ENCODE peak calls at places on chromosomes 13 and 19, in six cellular contexts. One of them, this sample, is unnamed.

GRCh38 chr19:15115762-15116615 is 8.8 kb downstream of the SYDE1 start:
- DNase-seq in CD8-positive, alpha-beta T cell: no peak
- DNase-seq in psoas muscle: no peak
- DNase-seq in spleen: no peak
- DNase-seq in Peyer's patch: no peak
- DNase-seq in breast epithelium: no peak
- DNase-seq in this sample: no peak

GRCh38 chr13:29589967-29590366 is 5.5 kb downstream of the SLC7A1 start:
- DNase-seq in CD8-positive, alpha-beta T cell: no peak
- DNase-seq in psoas muscle: no peak
- DNase-seq in spleen: no peak
- DNase-seq in Peyer's patch: no peak
- DNase-seq in breast epithelium: no peak
- DNase-seq in this sample: no peak

GRCh38 chr19:6116749-6117430 is 6.6 kb upstream of the RFX2 start:
- DNase-seq in CD8-positive, alpha-beta T cell: no peak
- DNase-seq in psoas muscle: no peak
- DNase-seq in spleen: no peak
- DNase-seq in Peyer's patch: no peak
- DNase-seq in breast epithelium: no peak
- DNase-seq in this sample: no peak

GRCh38 chr13:27549406-27549981 is 70.8 kb downstream of the LNX2 start:
- DNase-seq in CD8-positive, alpha-beta T cell: no peak
- DNase-seq in psoas muscle: no peak
- DNase-seq in spleen: no peak
- DNase-seq in Peyer's patch: peak; percentile 68
- DNase-seq in breast epithelium: no peak
- DNase-seq in this sample: no peak

GRCh38 chr13:114101831-114102520 is 30.4 kb downstream of the RASA3 start:
- DNase-seq in CD8-positive, alpha-beta T cell: peak; percentile 20
- DNase-seq in psoas muscle: peak; percentile 24
- DNase-seq in spleen: peak; percentile 63
- DNase-seq in Peyer's patch: no peak
- DNase-seq in breast epithelium: peak; percentile 38
- DNase-seq in this sample: peak; percentile 49

GRCh38 chr19:11152318-11153062 is 3.1 kb downstream of the SPC24 start:
- DNase-seq in CD8-positive, alpha-beta T cell: no peak
- DNase-seq in psoas muscle: peak; percentile 82
- DNase-seq in spleen: no peak
- DNase-seq in Peyer's patch: peak; percentile 66
- DNase-seq in breast epithelium: peak; percentile 70
- DNase-seq in this sample: no peak

GRCh38 chr13:106467406-106468122 is 67.9 kb downstream of the EFNB2 start:
- DNase-seq in CD8-positive, alpha-beta T cell: no peak
- DNase-seq in psoas muscle: no peak
- DNase-seq in spleen: no peak
- DNase-seq in Peyer's patch: no peak
- DNase-seq in breast epithelium: no peak
- DNase-seq in this sample: no peak

GRCh38 chr19:30853036-30853435 is 480.9 kb downstream of the ZNF536 start:
- DNase-seq in CD8-positive, alpha-beta T cell: no peak
- DNase-seq in psoas muscle: no peak
- DNase-seq in spleen: no peak
- DNase-seq in Peyer's patch: no peak
- DNase-seq in breast epithelium: no peak
- DNase-seq in this sample: no peak

GRCh38 chr19:18992696-18993095 is 40.6 kb downstream of the SUGP2 start:
- DNase-seq in CD8-positive, alpha-beta T cell: no peak
- DNase-seq in psoas muscle: no peak
- DNase-seq in spleen: no peak
- DNase-seq in Peyer's patch: no peak
- DNase-seq in breast epithelium: no peak
- DNase-seq in this sample: no peak

GRCh38 chr13:113612626-113613025 is 28.1 kb downstream of the TFDP1 start:
- DNase-seq in CD8-positive, alpha-beta T cell: no peak
- DNase-seq in psoas muscle: no peak
- DNase-seq in spleen: no peak
- DNase-seq in Peyer's patch: no peak
- DNase-seq in breast epithelium: no peak
- DNase-seq in this sample: no peak

GRCh38 chr19:48689438-48689837 is 6.3 kb upstream of the FUT2 start:
- DNase-seq in CD8-positive, alpha-beta T cell: no peak
- DNase-seq in psoas muscle: no peak
- DNase-seq in spleen: no peak
- DNase-seq in Peyer's patch: no peak
- DNase-seq in breast epithelium: no peak
- DNase-seq in this sample: no peak

GRCh38 chr19:48683349-48683748 is 10.5 kb upstream of the NTN5 start:
- DNase-seq in CD8-positive, alpha-beta T cell: peak; percentile 41
- DNase-seq in psoas muscle: peak; percentile 44
- DNase-seq in spleen: no peak
- DNase-seq in Peyer's patch: no peak
- DNase-seq in breast epithelium: no peak
- DNase-seq in this sample: no peak

GRCh38 chr19:48681127-48681470 is 8.3 kb upstream of the NTN5 start:
- DNase-seq in CD8-positive, alpha-beta T cell: no peak
- DNase-seq in psoas muscle: no peak
- DNase-seq in spleen: no peak
- DNase-seq in Peyer's patch: no peak
- DNase-seq in breast epithelium: no peak
- DNase-seq in this sample: no peak

GRCh38 chr19:48686103-48686502 is 9.7 kb upstream of the FUT2 start:
- DNase-seq in CD8-positive, alpha-beta T cell: no peak
- DNase-seq in psoas muscle: no peak
- DNase-seq in spleen: no peak
- DNase-seq in Peyer's patch: no peak
- DNase-seq in breast epithelium: no peak
- DNase-seq in this sample: no peak

DNA sequence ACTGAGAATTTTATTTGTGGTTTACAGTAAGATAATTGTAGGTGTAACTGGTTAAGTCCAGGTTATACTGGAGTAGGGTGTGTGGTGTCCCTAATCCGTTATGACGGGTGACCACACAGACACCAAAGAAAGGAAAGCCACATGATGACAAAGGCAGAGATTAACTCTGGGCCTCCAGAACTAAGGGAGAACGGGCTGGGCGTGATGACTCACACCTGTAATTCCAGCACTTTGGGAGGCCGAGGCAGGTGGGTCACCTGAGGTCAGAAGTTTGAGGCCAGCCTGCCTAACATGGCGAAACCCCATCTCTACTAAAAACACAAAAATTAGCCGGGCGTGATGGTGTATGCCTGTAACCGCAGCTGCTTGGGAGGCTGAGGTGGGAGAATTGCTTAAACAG is 10.2 kb upstream of the FUT2 start:
- DNase-seq in CD8-positive, alpha-beta T cell: no peak
- DNase-seq in psoas muscle: no peak
- DNase-seq in spleen: no peak
- DNase-seq in Peyer's patch: no peak
- DNase-seq in breast epithelium: no peak
- DNase-seq in this sample: no peak
- H3K4me1 ChIP-seq in CD8-positive, alpha-beta T cell: no peaks in the 10 kb centered on the region
- H3K4me1 ChIP-seq in psoas muscle: no peaks in the 10 kb centered on the region
- H3K4me1 ChIP-seq in spleen: no peaks in the 10 kb centered on the region
- H3K4me1 ChIP-seq in Peyer's patch: no peaks in the 10 kb centered on the region
- H3K4me1 ChIP-seq in breast epithelium: no peaks in the 10 kb centered on the region
- H3K4me1 ChIP-seq in this sample: peaks cover 3% of the 10 kb centered on the region

DNA sequence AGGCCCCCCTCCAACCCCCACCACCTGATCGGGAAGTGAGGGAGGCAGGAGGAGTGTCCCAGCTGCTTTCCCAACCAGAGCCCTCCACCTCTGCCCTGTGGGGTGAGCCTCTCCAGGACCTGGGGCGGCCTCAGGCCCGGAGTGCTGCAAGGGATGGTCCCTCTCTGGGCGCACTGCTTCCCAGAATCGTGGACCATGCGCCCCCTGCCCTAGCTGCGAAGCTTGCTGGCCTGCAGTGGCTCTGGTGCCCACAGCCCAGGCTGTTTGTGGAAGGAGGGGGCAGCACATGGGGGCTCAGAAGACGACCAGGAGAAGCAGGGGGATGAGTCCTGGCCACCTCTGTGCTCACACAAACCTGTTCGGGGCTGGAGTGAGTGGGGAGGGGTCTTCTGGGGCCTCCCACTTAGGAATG is 33.6 kb downstream of the CEBPG start:
- DNase-seq in CD8-positive, alpha-beta T cell: no peak
- DNase-seq in psoas muscle: no peak
- DNase-seq in spleen: no peak
- DNase-seq in Peyer's patch: no peak
- DNase-seq in breast epithelium: no peak
- DNase-seq in this sample: peak; percentile 65
- TF ChIP-seq CTCF in CD8-positive, alpha-beta T cell: peak; percentile 37
- TF ChIP-seq CTCF in psoas muscle: no peak
- TF ChIP-seq CTCF in spleen: no peak
- TF ChIP-seq CTCF in Peyer's patch: no peak
- TF ChIP-seq CTCF in breast epithelium: no peak
- TF ChIP-seq CTCF in this sample: peak; percentile 4

DNA sequence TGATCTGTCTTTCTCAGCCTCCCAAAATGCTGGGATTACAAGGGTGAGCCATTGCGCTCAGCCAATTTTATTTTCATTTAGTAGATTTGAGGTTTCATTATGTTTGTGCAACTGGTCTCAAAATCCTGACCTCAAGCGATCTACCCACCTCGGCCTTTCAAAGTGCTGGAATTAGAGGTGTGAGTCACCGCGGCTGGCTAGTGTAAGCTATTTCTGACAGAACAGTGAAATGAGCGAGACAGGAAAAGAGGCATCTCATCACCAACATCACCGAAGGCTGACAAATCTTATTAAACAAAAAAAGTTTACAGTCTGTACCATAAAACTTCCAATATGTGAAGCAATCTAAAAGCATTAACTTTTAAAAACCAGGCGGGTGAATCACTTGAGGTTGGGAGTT is 12.2 kb upstream of the ZNF888 start:
- DNase-seq in CD8-positive, alpha-beta T cell: no peak
- DNase-seq in psoas muscle: no peak
- DNase-seq in spleen: no peak
- DNase-seq in Peyer's patch: no peak
- DNase-seq in breast epithelium: no peak
- DNase-seq in this sample: no peak
- H3K9me3 ChIP-seq in CD8-positive, alpha-beta T cell: no peaks in the 10 kb centered on the region
- H3K9me3 ChIP-seq in psoas muscle: no peaks in the 10 kb centered on the region
- H3K9me3 ChIP-seq in spleen: no peaks in the 10 kb centered on the region
- H3K9me3 ChIP-seq in Peyer's patch: peaks cover 8% of the 10 kb centered on the region
- H3K9me3 ChIP-seq in breast epithelium: no peaks in the 10 kb centered on the region
- H3K9me3 ChIP-seq in this sample: no peaks in the 10 kb centered on the region

DNA sequence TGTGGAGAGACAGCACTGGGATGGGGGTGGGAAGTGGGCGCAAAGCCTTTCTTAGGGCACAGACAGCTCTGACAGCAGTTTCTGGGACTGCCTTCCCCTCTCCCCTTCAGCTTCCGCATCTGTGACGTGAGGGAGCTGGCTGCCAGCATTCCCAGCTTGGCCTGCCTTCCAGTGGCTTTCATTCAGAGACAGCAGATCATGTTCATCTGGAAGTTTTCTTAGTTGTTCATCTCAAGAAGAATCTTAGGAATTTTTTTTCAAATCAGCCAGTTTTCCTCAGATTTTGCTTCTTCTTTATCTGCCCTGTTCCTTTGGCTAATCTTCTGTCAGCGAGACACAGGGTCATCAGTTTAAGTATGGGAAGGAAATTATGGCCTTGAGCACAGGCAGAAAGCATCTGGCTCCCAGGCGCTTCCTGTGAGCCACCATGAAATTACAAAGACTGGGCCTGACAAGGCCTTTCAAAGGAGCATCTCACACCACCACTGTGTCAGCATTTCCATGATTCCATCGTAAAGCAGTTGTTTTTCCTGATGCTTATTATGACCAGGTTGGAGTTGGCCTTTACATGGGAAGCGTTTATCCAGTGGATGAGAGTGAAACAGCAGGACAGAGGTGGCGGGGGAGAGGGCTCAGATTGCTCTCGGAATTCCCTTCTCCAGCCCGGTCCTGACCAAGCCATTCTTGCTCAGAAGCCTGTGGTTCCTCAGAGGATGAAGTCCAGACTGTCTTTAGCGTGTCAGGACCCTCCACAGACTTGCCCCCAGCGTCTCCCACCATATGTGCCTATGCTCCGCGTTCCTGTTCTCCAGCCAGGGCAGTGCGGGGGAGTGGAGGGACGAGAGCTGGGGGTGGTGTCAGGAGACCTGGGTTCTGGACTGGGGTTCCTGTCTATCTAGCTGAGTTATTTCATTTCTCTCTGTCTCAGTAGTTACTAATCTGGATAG is 43.6 kb downstream of the ARHGAP35 start:
- DNase-seq in CD8-positive, alpha-beta T cell: no peak
- DNase-seq in psoas muscle: peak; percentile 32
- DNase-seq in spleen: no peak
- DNase-seq in Peyer's patch: no peak
- DNase-seq in breast epithelium: no peak
- DNase-seq in this sample: no peak
- H3K4me1 ChIP-seq in CD8-positive, alpha-beta T cell: peaks cover 5% of the 10 kb centered on the region
- H3K4me1 ChIP-seq in psoas muscle: peaks cover 54% of the 10 kb centered on the region
- H3K4me1 ChIP-seq in spleen: peaks cover 65% of the 10 kb centered on the region
- H3K4me1 ChIP-seq in Peyer's patch: no peaks in the 10 kb centered on the region
- H3K4me1 ChIP-seq in breast epithelium: peaks cover 6% of the 10 kb centered on the region
- H3K4me1 ChIP-seq in this sample: peaks cover 41% of the 10 kb centered on the region

This sample was measured in upper lobe of right lung.